ENCODE peak calls at places on chromosomes 1 and 21, in four cellular contexts. R, K, G and J are unnamed samples. For H3K27me3 and H3K4me1, the result is how much of the 10 kb centered on the place peaks cover.

GRCh38 chr1:42379794-42380616 is 587 bp upstream of the RIMKLA start:
- DNase-seq in R (no peak), K (peak), G (no peak), J (no peak)

GRCh38 chr1:189149547-189150375 is 1327.9 kb downstream of the BRINP3 start:
- DNase-seq in G (no peak), R (no peak), K (peak), J (no peak)

GRCh38 chr1:24205701-24206464 is 18.8 kb upstream of the IFNLR1 start:
- DNase-seq in K (no peak), G (no peak), R (no peak), J (no peak)

GRCh38 chr1:51750729-51751128 is 127.8 kb downstream of the NRDC start:
- DNase-seq in G (no peak), K (no peak), R (no peak), J (no peak)

GRCh38 chr21:26473471-26473870 is 99.6 kb downstream of the CYYR1 start:
- DNase-seq in G (no peak), R (no peak), K (no peak), J (no peak)

GRCh38 chr1:154773551-154773950 is 96.5 kb downstream of the KCNN3 start:
- DNase-seq in R (no peak), G (no peak), K (no peak), J (no peak)

GRCh38 chr1:12153181-12153785 is 13.5 kb upstream of the TNFRSF1B start:
- DNase-seq in K (no peak), G (no peak), R (peak), J (peak)

GRCh38 chr1:35931424-35932157 is 686 bp downstream of the AGO3 start:
- DNase-seq in K (no peak), G (no peak), R (no peak), J (peak)

GRCh38 chr1:201885531-201886075 is 3.1 kb upstream of the SHISA4 start:
- DNase-seq in R (no peak), K (peak), G (no peak), J (no peak)

GRCh38 chr1:73947009-73947408 is 251.0 kb downstream of the LRRIQ3 start:
- DNase-seq in R (no peak), K (no peak), G (no peak), J (no peak)

GRCh38 chr1:58779837-58780585 is 3.8 kb downstream of the JUN start:
- DNase-seq in G (peak), R (peak), K (peak), J (peak)

GRCh38 chr1:55466921-55467320 is 251.8 kb upstream of the USP24 start:
- DNase-seq in R (no peak), G (no peak), K (no peak), J (no peak)

GRCh38 chr1:75908717-75909152 is 23.5 kb downstream of the ASB17 start:
- DNase-seq in R (no peak), G (no peak), K (peak), J (no peak)

GRCh38 chr1:112935474-112936289 is 20.3 kb downstream of the SLC16A1 start:
- DNase-seq in G (no peak), K (no peak), R (no peak), J (no peak)

GRCh38 chr1:30527511-30528140 is 195.8 kb downstream of the MATN1 start:
- DNase-seq in K (peak), G (no peak), R (peak), J (no peak)

GRCh38 chr1:1397839-1398523 is 1.2 kb downstream of the CCNL2 start:
- DNase-seq in K (no peak), R (no peak), G (no peak), J (no peak)

GRCh38 chr1:159775716-159776115 is 5.0 kb upstream of the DUSP23 start:
- DNase-seq in K (no peak), G (no peak), R (no peak), J (no peak)

GRCh38 chr1:53561488-53562115 is 102.4 kb downstream of the DMRTB1 start:
- DNase-seq in G (no peak), R (no peak), K (peak), J (no peak)

GRCh38 chr1:92949937-92950817 is 11.1 kb downstream of the DIPK1A start:
- DNase-seq in K (no peak), G (no peak), R (peak), J (no peak)

GRCh38 chr1:22728751-22729399 is 18.2 kb downstream of the EPHB2 start:
- DNase-seq in K (peak), G (no peak), R (no peak), J (no peak)

GRCh38 chr1:65416767-65417166 is 3.7 kb upstream of the LEPR start:
- DNase-seq in K (no peak), R (no peak), G (no peak), J (no peak)

GRCh38 chr21:34962586-34963222 is 86.4 kb downstream of the RUNX1 start:
- DNase-seq in K (no peak), G (no peak), R (no peak), J (no peak)

GRCh38 chr1:21673277-21673780 is 4.2 kb upstream of the RAP1GAP start:
- DNase-seq in R (no peak), G (peak), K (no peak), J (no peak)

GRCh38 chr1:234971586-234972297 is 156.9 kb downstream of the TOMM20 start:
- DNase-seq in R (no peak), G (no peak), K (peak), J (no peak)

GRCh38 chr1:113452921-113453770 is 62.8 kb downstream of the MAGI3 start:
- DNase-seq in K (no peak), G (no peak), R (no peak), J (no peak)

GRCh38 chr21:21722736-21723135 is 724.5 kb downstream of the NCAM2 start:
- DNase-seq in R (no peak), G (no peak), K (no peak), J (no peak)

GRCh38 chr1:174726167-174726879 is 273.4 kb upstream of the CACYBP start:
- DNase-seq in K (no peak), R (no peak), G (no peak), J (no peak)

DNA sequence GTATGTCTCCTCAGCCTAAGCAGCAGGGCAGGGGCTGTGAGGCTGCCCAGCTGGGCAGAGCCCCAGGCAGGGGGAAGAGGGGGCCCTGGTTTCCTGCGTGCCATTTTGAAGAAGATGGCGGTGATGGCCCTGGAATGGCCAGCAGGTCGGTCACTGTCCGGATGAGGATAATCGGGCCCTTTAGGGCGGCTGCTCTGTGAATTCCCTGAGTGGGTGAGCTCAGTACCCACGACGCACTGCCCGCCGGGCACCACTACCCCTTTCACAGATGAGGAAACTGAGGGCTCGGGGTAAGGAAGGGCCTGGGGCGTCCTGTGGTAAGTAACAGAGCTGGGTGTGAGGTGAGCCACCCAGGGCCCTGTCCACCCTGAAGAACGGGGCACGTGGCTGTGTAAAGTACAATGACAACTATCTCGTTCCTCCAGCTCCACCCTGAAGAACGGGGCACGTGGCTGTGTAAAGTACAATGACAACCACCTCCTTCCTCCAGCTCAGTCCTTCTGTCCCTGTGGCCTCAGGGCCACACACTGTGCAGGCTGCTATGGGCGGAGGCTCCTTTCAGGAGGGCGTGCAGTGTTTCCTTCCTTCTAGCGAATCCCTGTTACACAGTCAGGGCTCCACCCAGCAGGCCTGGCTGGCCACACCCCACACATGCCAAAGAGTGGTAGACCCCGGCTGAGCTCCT is 23.2 kb downstream of the ITGB2 start:
- DNase-seq in G (no peak), K (peak), R (peak), J (no peak)
- H3K27me3 ChIP-seq in G (under half), K (under half), R (under half), J (under half)

DNA sequence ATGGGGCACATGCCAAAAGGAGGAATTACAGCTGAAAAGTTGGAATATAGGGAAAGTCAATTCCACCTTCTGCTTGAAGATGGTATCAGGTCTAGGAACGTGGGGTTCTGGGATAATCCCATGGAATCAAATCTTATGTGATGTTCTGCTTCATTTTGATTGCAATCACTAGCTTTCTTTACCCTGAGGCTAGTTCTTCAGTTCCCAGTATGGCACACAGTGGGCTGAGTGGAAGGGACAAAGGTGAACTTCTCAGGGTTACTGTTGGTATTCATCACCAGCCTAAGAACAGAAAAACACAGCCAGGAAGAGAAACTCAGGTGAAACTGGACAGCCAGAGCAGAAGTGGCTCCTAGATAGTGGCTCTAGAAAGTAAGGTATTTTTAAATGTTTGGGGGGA is 117.8 kb downstream of the TNFSF18 start:
- DNase-seq in R (no peak), G (no peak), K (no peak), J (no peak)
- H3K4me1 ChIP-seq in R (half or more), G (under half), K (under half), J (under half)

GRCh38 chr21:36693144-36694040 is 5.5 kb upstream of the SIM2 start:
- DNase-seq in K (peak), G (no peak), R (no peak), J (no peak)

GRCh38 chr21:36690637-36691538 is 8.0 kb upstream of the SIM2 start:
- DNase-seq in G (no peak), R (no peak), K (no peak), J (no peak)

GRCh38 chr21:36692844-36693143 is 6.1 kb upstream of the SIM2 start:
- DNase-seq in G (no peak), R (no peak), K (no peak), J (no peak)

GRCh38 chr21:36692125-36692843 is 6.6 kb upstream of the SIM2 start:
- DNase-seq in K (peak), G (no peak), R (no peak), J (no peak)

DNA sequence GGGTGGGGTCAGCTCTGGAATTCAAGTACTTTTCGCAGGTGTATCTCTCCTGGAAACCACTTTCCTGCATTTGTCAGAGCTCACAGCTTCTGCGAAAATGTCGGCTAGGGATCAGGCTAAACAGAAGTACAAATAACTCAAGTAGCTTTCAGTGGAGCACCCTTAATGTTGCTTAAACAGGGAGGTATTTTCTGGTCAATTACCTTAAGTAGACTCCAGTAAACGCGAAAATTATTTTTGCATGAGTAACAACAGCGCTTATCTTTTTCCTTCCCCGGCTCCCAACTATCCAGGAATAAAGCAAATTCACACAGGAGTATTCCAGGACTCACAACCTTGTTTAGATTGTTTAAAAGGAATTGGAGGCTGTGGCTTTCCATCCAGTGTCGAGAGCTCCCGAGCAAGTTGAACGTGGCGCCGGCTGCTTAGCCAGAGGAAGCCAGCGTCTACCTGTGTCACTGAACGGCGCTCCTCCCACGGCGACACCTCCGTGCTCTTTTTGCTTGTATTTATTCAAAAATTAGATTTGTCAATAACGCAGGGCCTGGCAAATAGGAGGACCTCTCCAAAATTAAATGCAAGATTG is 7.3 kb upstream of the SIM2 start:
- DNase-seq in G (no peak), K (peak), R (no peak), J (no peak)
- H3K27me3 ChIP-seq in G (under half), K (half or more), R (half or more), J (under half)

GRCh38 chr1:44808938-44809917 is 905 bp downstream of the BTBD19 start:
- DNase-seq in G (no peak), K (peak), R (no peak), J (peak)

GRCh38 chr1:44806704-44807363 is at the start of gene DYNLT4:
- DNase-seq in G (no peak), R (no peak), K (no peak), J (no peak)

GRCh38 chr1:44806025-44806703 is 987 bp downstream of the DYNLT4 start:
- DNase-seq in R (no peak), G (no peak), K (no peak), J (no peak)

GRCh38 chr1:44808063-44808937 is at the start of gene BTBD19:
- DNase-seq in R (peak), K (peak), G (peak), J (peak)

DNA sequence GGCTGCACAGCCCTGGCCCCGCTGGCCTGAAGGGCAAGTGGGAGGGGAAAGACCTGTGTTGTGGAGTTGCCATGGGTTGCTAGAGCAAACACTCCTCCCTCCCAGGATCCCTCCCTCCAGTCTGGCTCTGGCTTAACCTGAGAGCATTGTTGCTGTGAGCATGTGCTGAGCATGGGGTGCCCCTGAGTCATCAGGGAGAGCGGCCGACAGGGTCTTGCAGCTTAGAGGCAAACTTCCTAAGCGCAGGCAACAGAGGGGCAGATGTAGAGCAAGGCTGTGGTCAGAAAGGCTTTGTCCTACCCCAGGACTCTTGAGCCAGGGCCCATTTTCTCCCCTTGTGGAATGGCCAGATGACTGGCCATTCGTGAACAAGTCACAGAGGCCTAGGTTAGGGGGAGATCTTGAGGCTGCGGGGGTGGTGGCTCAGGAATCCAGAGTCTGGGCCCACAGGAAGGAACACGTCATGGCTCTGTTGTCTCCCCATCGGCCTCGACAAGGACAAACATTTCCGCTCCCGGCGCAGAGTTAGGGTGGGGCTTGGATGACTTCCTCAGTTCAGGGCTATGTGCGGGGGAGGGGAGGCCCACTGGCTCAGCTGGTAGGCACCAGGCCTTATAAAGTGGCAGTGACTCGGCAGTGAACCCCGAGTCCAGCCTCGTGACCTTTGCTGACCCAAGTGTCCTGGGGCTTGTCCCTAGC is 362 bp upstream of the DYNLT4 start:
- DNase-seq in R (peak), G (peak), K (peak), J (peak)
- H3K4me1 ChIP-seq in R (half or more), G (under half), K (under half), J (half or more)